ENCODE peak calls at places on chromosomes 13 and 19, in six cellular contexts. M, G, J, L, X and S are unnamed samples.
A peak's percentile ranks its signal among the peaks of the same experiment; 100 is the strongest.

GRCh38 chr19:16394111-16394510 is 69.5 kb downstream of the KLF2 start:
- DNase-seq in G (no peak), X (no peak), L (peak; percentile 3), J (no peak), M (no peak), S (no peak)

GRCh38 chr13:106230450-106230849 is 305.0 kb downstream of the EFNB2 start:
- DNase-seq in L (no peak), G (peak; percentile 36), M (no peak), J (peak; percentile 23), X (no peak), S (no peak)

GRCh38 chr19:35446194-35446593 is 1.9 kb upstream of the FFAR2 start:
- DNase-seq in J (no peak), G (no peak), L (no peak), M (no peak), X (no peak), S (no peak)

GRCh38 chr19:3233831-3234230 is 9.4 kb downstream of the CELF5 start:
- DNase-seq in L (no peak), G (no peak), J (no peak), X (no peak), M (no peak), S (no peak)

GRCh38 chr19:29380581-29380980 is 145.2 kb upstream of the VSTM2B start:
- DNase-seq in L (no peak), M (no peak), X (peak; percentile 14), G (no peak), J (no peak), S (no peak)

GRCh38 chr13:46359731-46360130 is 27.3 kb downstream of the RUBCNL start:
- DNase-seq in G (no peak), M (no peak), J (no peak), X (no peak), L (no peak), S (no peak)

GRCh38 chr13:24512208-24513068 is at the start of gene PARP4:
- DNase-seq in M (peak; percentile 72), J (peak; percentile 39), X (peak; percentile 87), G (peak; percentile 45), L (peak; percentile 85), S (peak; percentile 50)

GRCh38 chr13:92074658-92075057 is 676.2 kb downstream of the GPC5 start:
- DNase-seq in J (no peak), M (no peak), L (no peak), G (peak; percentile 11), X (no peak), S (no peak)

GRCh38 chr13:50171585-50172282 is 156.5 kb downstream of the KCNRG start:
- DNase-seq in G (no peak), M (no peak), J (no peak), X (no peak), L (no peak), S (peak; percentile 21)